ENCODE peak calls at places on chromosome 20, in four cellular contexts. B is CD8-positive, alpha-beta memory T cell; V is NCI-H187; E is amniotic epithelial cell. X is an unnamed sample.

GRCh38 chr20:57811373-57812020 is 101.7 kb upstream of the PMEPA1 start:
- DNase-seq in B (no peak), E (no peak), V (no peak), X (no peak)

GRCh38 chr20:50572922-50573777 is 63.0 kb downstream of the PTPN1 start:
- DNase-seq in E (peak), V (no peak), B (no peak), X (peak)

GRCh38 chr20:11379257-11380011 is 538.3 kb upstream of the BTBD3 start:
- DNase-seq in V (no peak), E (peak), B (no peak), X (no peak)

GRCh38 chr20:47713941-47714450 is 71.3 kb downstream of the SULF2 start:
- DNase-seq in V (no peak), E (no peak), B (no peak), X (peak)

GRCh38 chr20:48421547-48421946 is 406.3 kb downstream of the PREX1 start:
- DNase-seq in V (no peak), B (no peak), E (no peak), X (no peak)

GRCh38 chr20:44911264-44911921 is 1.5 kb downstream of the PABPC1L start:
- DNase-seq in V (no peak), E (peak), B (peak), X (peak)

GRCh38 chr20:13692802-13693736 is 54.3 kb upstream of the TASP1 start:
- DNase-seq in V (no peak), B (no peak), E (no peak), X (no peak)

GRCh38 chr20:24102749-24103148 is 114.2 kb upstream of the GGTLC1 start:
- DNase-seq in B (no peak), V (no peak), E (no peak), X (peak)

GRCh38 chr20:17621229-17621968 is 51.5 kb downstream of the DSTN start:
- DNase-seq in V (no peak), E (no peak), B (no peak), X (no peak)

GRCh38 chr20:21808863-21809664 is 103.6 kb downstream of the PAX1 start:
- DNase-seq in E (no peak), V (peak), B (no peak), X (no peak)